ENCODE peak calls at places on chromosomes 1 and 21, in nine cellular contexts. Y, E, O, A, X, U, C, Z and L are unnamed samples.

GRCh38 chr21:14613496-14613895 is 67.4 kb upstream of the SAMSN1 start:
- DNase-seq in Z (no peak), O (no peak), A (no peak), E (no peak), C (no peak), U (no peak), Y (no peak), X (no peak), L (no peak)

GRCh38 chr21:31897311-31897710 is 24.5 kb downstream of the HUNK start:
- DNase-seq in Y (no peak), E (peak), C (no peak), Z (no peak), A (no peak), U (no peak), O (no peak), X (no peak), L (no peak)

GRCh38 chr1:119816407-119816806 is 5.1 kb upstream of the REG4 start:
- DNase-seq in A (no peak), Z (no peak), C (no peak), U (peak), Y (peak), O (no peak), E (peak), X (no peak), L (no peak)

GRCh38 chr1:185463011-185463410 is 146.0 kb upstream of the IVNS1ABP start:
- DNase-seq in Z (no peak), Y (no peak), U (no peak), O (no peak), X (no peak), A (no peak), E (no peak), C (no peak), L (no peak)

GRCh38 chr1:2583871-2584341 is 2.7 kb upstream of the PRXL2B start:
- DNase-seq in U (no peak), X (no peak), Z (no peak), Y (no peak), A (no peak), E (peak), O (no peak), C (peak), L (no peak)

GRCh38 chr1:53321366-53321765 is 6.5 kb downstream of the LRP8 start:
- DNase-seq in C (no peak), Y (no peak), Z (no peak), U (no peak), A (no peak), O (peak), E (no peak), X (peak), L (no peak)

GRCh38 chr1:16402742-16403141 is 34.5 kb downstream of the SPATA21 start:
- DNase-seq in X (no peak), A (no peak), Y (no peak), Z (no peak), C (no peak), E (no peak), U (no peak), O (no peak), L (no peak)

GRCh38 chr1:16248603-16249534 is 11.9 kb upstream of the CPLANE2 start:
- DNase-seq in Y (peak), C (no peak), E (peak), U (peak), O (no peak), X (peak), A (peak), Z (peak), L (peak)

GRCh38 chr21:37225440-37225839 is 41.7 kb downstream of the VPS26C start:
- DNase-seq in O (no peak), U (no peak), E (no peak), Z (no peak), A (no peak), C (peak), Y (no peak), X (no peak), L (peak)

DNA sequence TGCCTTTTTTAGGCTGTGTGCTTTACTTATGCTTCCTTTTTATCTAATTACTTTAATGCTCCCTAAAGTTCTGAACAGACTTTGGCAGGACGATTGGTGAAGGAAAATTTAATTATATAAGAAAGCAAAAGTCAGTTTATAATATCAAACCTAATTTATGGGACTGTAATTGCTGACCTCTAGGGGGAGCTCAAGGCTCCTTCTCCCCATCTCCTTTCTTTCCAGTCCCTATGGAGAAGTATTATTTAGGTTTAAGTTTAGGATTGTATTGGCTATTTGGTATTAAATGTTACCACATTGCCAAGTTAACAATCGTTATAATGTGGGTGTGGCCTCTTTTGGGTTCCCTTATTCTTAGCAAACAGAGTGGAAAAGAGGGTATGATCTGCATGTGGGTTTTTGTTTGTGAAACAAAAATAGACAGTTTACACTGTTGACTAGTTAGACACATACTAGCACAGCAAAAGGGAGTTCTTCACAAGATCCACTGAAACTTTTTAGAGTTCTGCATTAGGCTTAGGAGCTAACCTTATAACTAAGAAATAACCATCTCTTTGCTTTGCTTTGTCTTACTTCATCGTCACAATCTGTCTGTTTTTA is 48.2 kb upstream of the TNFSF4 start:
- DNase-seq in A (peak), C (no peak), X (peak), O (peak), U (peak), Z (no peak), E (peak), Y (peak), L (peak)
- H3K4me3 ChIP-seq in A (no peak), C (no peak), X (no peak), O (no peak), U (no peak), Z (no peak), E (no peak), Y (no peak), L (no peak)

DNA sequence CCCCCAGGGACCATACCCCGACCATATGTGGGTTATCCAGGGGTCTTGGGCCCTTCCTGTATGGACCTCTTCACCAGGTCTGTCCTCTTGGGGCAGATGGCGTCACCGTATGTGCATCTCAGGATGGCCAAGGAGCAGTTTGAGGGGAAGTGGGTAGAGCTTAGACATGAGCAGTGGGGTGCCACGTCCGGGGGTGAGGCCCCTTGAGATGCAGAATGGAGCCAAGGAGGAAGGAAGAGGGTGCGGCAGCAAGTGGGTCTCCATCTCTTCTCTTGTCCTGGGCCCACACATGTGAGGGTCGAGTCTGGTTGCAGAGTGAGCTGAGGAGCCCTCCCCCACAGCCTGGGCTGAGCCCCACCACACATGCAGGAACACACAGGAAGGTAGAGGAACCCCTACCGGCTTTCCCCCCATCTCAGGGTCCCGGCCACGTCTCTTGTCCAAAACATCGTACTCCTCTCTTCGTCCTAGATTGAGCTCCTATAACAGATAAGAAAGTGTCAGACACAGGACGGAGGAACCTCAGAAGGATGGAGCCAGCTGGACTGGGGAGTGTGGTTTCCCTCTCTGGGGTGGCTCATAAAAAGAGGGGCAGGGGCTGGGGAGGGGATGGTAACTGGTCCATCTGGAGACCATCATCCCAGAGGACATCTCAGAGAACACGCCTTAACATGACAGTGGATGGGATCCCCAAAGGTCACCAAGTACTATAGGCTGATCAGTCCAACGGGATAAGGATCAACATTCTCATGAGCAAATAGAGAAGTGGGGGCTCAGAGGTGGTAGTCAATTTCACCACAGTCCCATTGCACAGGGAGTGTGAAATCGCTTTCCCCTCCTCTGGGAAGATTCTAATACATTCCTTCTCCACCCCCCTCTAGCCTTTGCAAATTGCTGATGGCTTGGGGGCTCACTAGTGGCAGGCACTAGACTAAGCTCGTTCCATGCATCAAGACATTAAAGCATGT is 79.9 kb downstream of the CD247 start:
- DNase-seq in E (no peak), U (no peak), Z (no peak), A (no peak), O (no peak), X (no peak), C (no peak), Y (no peak), L (no peak)
- H3K4me3 ChIP-seq in E (no peak), U (no peak), Z (no peak), A (no peak), O (no peak), X (peak), C (no peak), Y (no peak), L (no peak)

GRCh38 chr1:234918216-234918841 is 210.3 kb downstream of the TOMM20 start:
- DNase-seq in O (peak), C (no peak), Z (no peak), U (no peak), X (no peak), E (no peak), Y (peak), A (peak), L (no peak)
- H3K4me3 ChIP-seq in O (no peak), C (no peak), Z (no peak), U (no peak), X (no peak), E (no peak), Y (no peak), A (no peak), L (no peak)

DNA sequence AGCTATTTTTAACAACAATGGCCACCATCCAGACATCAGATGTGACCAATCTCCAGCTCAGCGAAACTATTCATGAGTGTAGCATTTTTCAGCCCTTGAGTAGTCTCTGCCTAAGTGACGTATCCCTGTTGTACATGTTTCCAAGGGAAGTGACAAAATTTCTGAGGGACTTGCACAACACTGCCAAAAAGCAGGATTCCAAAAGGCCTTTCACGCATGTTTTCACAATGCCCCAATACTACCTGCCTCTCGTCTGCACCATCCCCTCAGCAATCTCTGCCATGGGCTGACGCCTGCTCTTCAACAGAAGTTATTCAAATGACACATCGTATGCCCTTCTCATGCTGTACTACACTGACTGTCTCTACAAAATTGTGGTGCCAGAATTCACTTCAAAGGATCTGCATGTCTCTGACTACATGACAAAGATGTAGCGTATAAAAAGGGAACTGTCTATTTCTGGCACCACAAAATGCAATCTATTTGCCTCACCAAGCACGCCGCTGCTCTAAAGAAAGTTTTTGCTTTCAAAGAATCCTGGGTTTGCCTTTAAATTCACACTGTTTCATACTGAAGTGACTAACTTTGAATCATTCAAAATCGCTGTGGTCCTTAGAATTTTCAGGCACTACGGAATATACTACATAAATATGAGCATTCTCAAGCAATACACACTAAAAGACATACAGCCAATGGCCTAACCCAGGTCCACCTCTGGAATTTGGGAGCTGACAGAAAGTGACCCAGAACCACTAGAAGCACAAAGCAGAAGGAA is 32.9 kb downstream of the JAK1 start:
- DNase-seq in U (peak), Y (peak), E (peak), Z (peak), O (no peak), A (peak), X (peak), C (peak), L (no peak)
- H3K4me3 ChIP-seq in U (no peak), Y (no peak), E (peak), Z (peak), O (no peak), A (no peak), X (no peak), C (no peak), L (no peak)

GRCh38 chr1:183025782-183026774 is 2.9 kb downstream of the LAMC1 start:
- DNase-seq in C (no peak), X (no peak), Y (peak), U (peak), O (no peak), A (no peak), Z (no peak), E (peak), L (no peak)

GRCh38 chr1:183027791-183028190 is 4.6 kb downstream of the LAMC1 start:
- DNase-seq in E (no peak), Z (no peak), Y (no peak), O (no peak), C (no peak), A (no peak), X (peak), U (peak), L (no peak)

GRCh38 chr1:183029591-183030000 is 6.4 kb downstream of the LAMC1 start:
- DNase-seq in C (no peak), U (peak), O (no peak), A (no peak), E (peak), X (no peak), Z (no peak), Y (peak), L (no peak)

GRCh38 chr1:183024352-183025337 is 1.4 kb downstream of the LAMC1 start:
- DNase-seq in X (peak), E (no peak), A (no peak), Z (no peak), O (peak), Y (peak), U (peak), C (no peak), L (no peak)

GRCh38 chr1:183027031-183027430 is 3.8 kb downstream of the LAMC1 start:
- DNase-seq in X (no peak), A (peak), Z (no peak), E (no peak), U (no peak), C (no peak), Y (no peak), O (no peak), L (no peak)
- H3K4me3 ChIP-seq in X (peak), A (peak), Z (peak), E (no peak), U (peak), C (no peak), Y (no peak), O (peak), L (no peak)